ENCODE peak calls at places on chromosome 22, in six cellular contexts. L, Q, R, N, B and D are unnamed samples.

GRCh38 chr22:19961868-19962245 is 20.2 kb upstream of the TXNRD2 start:
- DNase-seq in L (no peak), Q (no peak), R (no peak), N (no peak), B (no peak), D (peak; percentile 21)

GRCh38 chr22:49577168-49578060 is 250.3 kb downstream of the BRD1 start:
- DNase-seq in L (peak; percentile 13), Q (no peak), R (no peak), N (no peak), B (no peak), D (no peak)

GRCh38 chr22:46748948-46749681 is 11.1 kb upstream of the CERK start:
- DNase-seq in L (no peak), Q (peak; percentile 43), R (no peak), N (no peak), B (peak; percentile 33), D (no peak)

GRCh38 chr22:49753961-49754673 is 73.6 kb downstream of the BRD1 start:
- DNase-seq in L (no peak), Q (no peak), R (peak; percentile 39), N (peak; percentile 82), B (no peak), D (no peak)

GRCh38 chr22:41770715-41771452 is 29.6 kb upstream of the CCDC134 start:
- DNase-seq in L (no peak), Q (no peak), R (no peak), N (no peak), B (no peak), D (no peak)

GRCh38 chr22:46634011-46634699 is 14.0 kb downstream of the GRAMD4 start:
- DNase-seq in L (no peak), Q (peak; percentile 28), R (no peak), N (no peak), B (no peak), D (no peak)

GRCh38 chr22:40889116-40889515 is 27.2 kb upstream of the DNAJB7 start:
- DNase-seq in L (no peak), Q (no peak), R (no peak), N (no peak), B (no peak), D (no peak)

GRCh38 chr22:26887456-26887855 is 230.1 kb downstream of the MIAT start:
- DNase-seq in L (no peak), Q (no peak), R (no peak), N (peak; percentile 70), B (peak; percentile 78), D (no peak)

GRCh38 chr22:46923394-46923793 is 160.9 kb downstream of the TBC1D22A start:
- DNase-seq in L (no peak), Q (no peak), R (no peak), N (no peak), B (no peak), D (no peak)

GRCh38 chr22:49294656-49295464 is 532.8 kb downstream of the BRD1 start:
- DNase-seq in L (peak; percentile 3), Q (no peak), R (no peak), N (no peak), B (no peak), D (no peak)

GRCh38 chr22:41619979-41620645 is 731 bp downstream of the DESI1 start:
- DNase-seq in L (peak; percentile 56), Q (peak; percentile 51), R (peak; percentile 73), N (no peak), B (peak; percentile 19), D (peak; percentile 64)

GRCh38 chr22:50376064-50376747 is 33.1 kb downstream of the PPP6R2 start:
- DNase-seq in L (no peak), Q (no peak), R (no peak), N (no peak), B (no peak), D (no peak)

GRCh38 chr22:17875631-17876030 is 101.4 kb upstream of the BID start:
- DNase-seq in L (no peak), Q (no peak), R (no peak), N (no peak), B (no peak), D (no peak)

GRCh38 chr22:39486951-39487825 is 14.9 kb upstream of the MIEF1 start:
- DNase-seq in L (no peak), Q (no peak), R (no peak), N (no peak), B (no peak), D (no peak)

GRCh38 chr22:35842954-35843353 is 125.3 kb downstream of the APOL5 start:
- DNase-seq in L (no peak), Q (peak; percentile 66), R (no peak), N (no peak), B (peak; percentile 58), D (peak; percentile 68)
- TF ChIP-seq CTCF in L (peak; percentile 46), Q (no peak), R (peak; percentile 11), N (peak; percentile 51), B (peak; percentile 72), D (peak; percentile 89)

GRCh38 chr22:29071261-29072045 is 1.4 kb upstream of the KREMEN1 start:
- DNase-seq in L (peak; percentile 31), Q (peak; percentile 34), R (peak; percentile 80), N (no peak), B (peak; percentile 38), D (peak; percentile 80)

GRCh38 chr22:29072193-29072978 is 449 bp upstream of the KREMEN1 start:
- DNase-seq in L (peak; percentile 89), Q (peak; percentile 98), R (peak; percentile 97), N (no peak), B (peak; percentile 57), D (peak; percentile 87)

GRCh38 chr22:29074276-29074625 is 1.4 kb downstream of the KREMEN1 start:
- DNase-seq in L (no peak), Q (no peak), R (no peak), N (no peak), B (no peak), D (no peak)

GRCh38 chr22:29072979-29073617 is at the start of gene KREMEN1:
- DNase-seq in L (peak; percentile 48), Q (no peak), R (peak; percentile 66), N (no peak), B (no peak), D (no peak)

DNA sequence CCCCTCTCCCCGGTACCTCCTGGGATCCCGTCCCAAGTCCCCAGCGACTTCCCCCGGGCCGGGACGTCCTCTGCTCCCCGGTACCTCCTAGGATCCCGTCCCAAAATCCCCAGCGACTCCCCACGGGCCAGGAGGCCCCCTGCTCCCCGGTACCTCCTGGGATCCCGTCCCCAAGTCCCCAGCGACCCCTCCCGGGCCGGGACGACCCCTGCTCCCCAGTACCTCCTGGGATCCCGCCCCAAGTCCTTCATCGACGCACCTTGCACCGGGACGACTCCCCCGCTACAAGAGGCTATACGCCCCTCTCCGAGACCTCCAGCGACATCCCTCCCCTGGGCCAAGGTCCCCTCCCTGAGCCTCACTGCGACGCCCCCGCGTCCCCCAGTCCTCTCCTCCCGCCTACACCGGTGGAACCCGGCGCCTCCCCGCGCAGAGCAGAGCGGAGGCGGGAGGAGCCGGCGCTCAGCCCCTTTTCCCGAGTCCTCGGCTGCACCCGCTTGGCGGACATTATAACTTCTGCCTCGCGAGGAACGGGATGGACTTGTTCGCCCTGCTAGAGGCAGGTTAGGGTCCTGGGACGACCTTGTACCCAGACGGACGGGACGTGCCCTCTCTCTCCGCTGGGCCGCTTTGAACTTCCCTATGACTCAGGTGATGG is 912 bp downstream of the KREMEN1 start:
- DNase-seq in L (peak; percentile 60), Q (peak; percentile 52), R (peak; percentile 83), N (no peak), B (no peak), D (no peak)
- TF ChIP-seq CTCF in L (no peak), Q (no peak), R (no peak), N (no peak), B (no peak), D (no peak)

GRCh38 chr22:32607086-32607485 is 132.5 kb downstream of the FBXO7 start:
- DNase-seq in L (no peak), Q (no peak), R (no peak), N (no peak), B (no peak), D (no peak)
- TF ChIP-seq CTCF in L (no peak), Q (no peak), R (no peak), N (no peak), B (no peak), D (no peak)

DNA sequence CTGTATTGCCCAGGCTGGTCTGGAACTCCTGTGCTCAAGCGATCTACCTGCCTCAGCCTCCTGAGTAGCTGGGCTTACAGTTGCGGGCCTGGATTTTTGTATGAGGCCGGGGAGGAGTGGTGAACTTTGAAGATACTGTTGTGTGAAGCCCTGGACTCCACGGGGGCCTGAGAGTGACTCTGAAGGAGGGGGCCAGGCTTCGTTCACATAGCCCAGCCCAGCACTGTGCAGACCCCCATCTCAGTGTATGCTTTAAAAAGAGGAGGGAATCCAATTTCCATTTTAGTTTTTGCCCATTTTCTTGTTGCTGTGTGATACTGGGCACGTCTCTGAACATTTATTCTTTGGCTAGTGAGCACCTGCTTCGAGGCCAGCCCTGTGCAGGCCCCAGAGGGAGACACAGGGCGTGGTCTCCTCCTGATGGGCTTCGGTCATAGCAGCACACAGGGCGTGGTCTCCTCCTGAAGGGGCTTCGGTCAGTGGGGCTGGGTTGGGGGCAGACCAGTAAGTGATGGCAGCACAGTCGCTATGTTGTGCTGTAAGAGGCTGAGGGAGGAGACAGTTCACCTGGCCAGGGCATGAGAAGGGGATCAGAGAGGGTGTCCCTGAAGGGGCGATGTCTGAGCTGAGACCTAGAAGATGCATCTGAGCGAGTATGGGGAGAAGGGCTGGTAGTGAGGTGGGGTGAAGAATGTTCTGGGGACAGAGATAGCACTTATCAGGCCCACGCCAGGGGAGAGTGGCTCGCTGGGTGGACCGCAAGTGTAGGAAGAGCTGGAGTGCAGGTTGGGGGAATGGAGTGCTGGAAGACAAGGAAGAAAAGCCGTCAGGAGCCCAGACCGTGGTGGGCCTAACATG is 14.0 kb downstream of the SAMM50 start:
- DNase-seq in L (no peak), Q (no peak), R (no peak), N (no peak), B (no peak), D (no peak)
- TF ChIP-seq CTCF in L (no peak), Q (no peak), R (no peak), N (no peak), B (no peak), D (no peak)